ENCODE peak calls at places on chromosomes 4 and X, in four cellular contexts. K, Q, Z and T are unnamed samples.

GRCh38 chr4:98027827-98028226 is 115.4 kb downstream of the STPG2 start:
- DNase-seq in Z (peak), K (no peak), Q (no peak), T (no peak)

GRCh38 chr4:917992-918391 is 14.1 kb downstream of the GAK start:
- DNase-seq in K (no peak), Z (no peak), Q (no peak), T (no peak)

GRCh38 chrX:25003066-25003849 is 12.5 kb downstream of the ARX start:
- DNase-seq in Z (no peak), Q (no peak), K (peak), T (no peak)

GRCh38 chr4:48133668-48134444 is at the start of gene TXK:
- DNase-seq in Q (no peak), Z (no peak), K (no peak), T (no peak)

GRCh38 chr4:150950657-150951056 is 64.4 kb downstream of the LRBA start:
- DNase-seq in Z (no peak), Q (no peak), K (no peak), T (no peak)

GRCh38 chr4:87543835-87544461 is 14.8 kb upstream of the SPARCL1 start:
- DNase-seq in K (peak), Q (peak), Z (no peak), T (no peak)

GRCh38 chrX:145213504-145213903 is 33.8 kb upstream of the SPANXN1 start:
- DNase-seq in Q (peak), K (no peak), Z (no peak), T (no peak)

GRCh38 chr4:108484187-108484586 is 136.2 kb upstream of the RPL34 start:
- DNase-seq in Q (no peak), Z (no peak), K (no peak), T (no peak)

GRCh38 chr4:154720123-154720522 is 23.7 kb upstream of the LRAT start:
- DNase-seq in Q (no peak), K (no peak), Z (no peak), T (no peak)

GRCh38 chr4:139144911-139145551 is 32.0 kb downstream of the ELF2 start:
- DNase-seq in K (peak), Q (no peak), Z (no peak), T (no peak)

GRCh38 chr4:183746305-183747229 is 87.5 kb downstream of the TRAPPC11 start:
- DNase-seq in Q (no peak), Z (no peak), K (no peak), T (no peak)

GRCh38 chr4:155079866-155080265 is 128.6 kb upstream of the NPY2R start:
- DNase-seq in K (no peak), Z (peak), Q (peak), T (no peak)

GRCh38 chr4:53459548-53459947 is 82.1 kb downstream of the FIP1L1 start:
- DNase-seq in Z (no peak), Q (no peak), K (peak), T (no peak)

GRCh38 chr4:5511791-5512190 is 196.6 kb downstream of the EVC2 start:
- DNase-seq in Q (no peak), K (no peak), Z (no peak), T (no peak)

GRCh38 chr4:93788712-93789111 is 39.8 kb upstream of the ATOH1 start:
- DNase-seq in Z (peak), K (peak), Q (no peak), T (no peak)